ENCODE peak calls at places on chromosome 2, in six cellular contexts. P is SK-N-SH, L is K562, W is H1, J is HepG2, K is GM12878. S is an unnamed sample.
A peak's percentile ranks its signal among the peaks of the same experiment; 100 is the strongest.

GRCh38 chr2:46988733-46989481 is 73.3 kb upstream of the MCFD2 start:
- DNase-seq in P (peak; percentile 74), L (no peak), W (no peak), J (peak; percentile 88), K (no peak), S (no peak)

GRCh38 chr2:182824759-182825143 is 41.7 kb downstream of the FRZB start:
- DNase-seq in P (no peak), L (no peak), W (no peak), J (no peak), K (no peak), S (no peak)

GRCh38 chr2:25259744-25260124 is 82.0 kb downstream of the DNMT3A start:
- DNase-seq in P (no peak), L (no peak), W (peak; percentile 93), J (no peak), K (no peak), S (no peak)

GRCh38 chr2:57614988-57615387 is 431.6 kb upstream of the VRK2 start:
- DNase-seq in P (no peak), L (no peak), W (no peak), J (no peak), K (no peak), S (no peak)

GRCh38 chr2:220394433-220394832 is 767.0 kb downstream of the SLC4A3 start:
- DNase-seq in P (no peak), L (no peak), W (no peak), J (no peak), K (no peak), S (no peak)

GRCh38 chr2:120586507-120587283 is 149.0 kb upstream of the GLI2 start:
- DNase-seq in P (no peak), L (no peak), W (no peak), J (no peak), K (no peak), S (no peak)

GRCh38 chr2:8529706-8530277 is 152.1 kb upstream of the ID2 start:
- DNase-seq in P (no peak), L (no peak), W (no peak), J (no peak), K (no peak), S (no peak)

GRCh38 chr2:135633582-135633981 is 102.3 kb downstream of the R3HDM1 start:
- DNase-seq in P (no peak), L (no peak), W (no peak), J (no peak), K (no peak), S (no peak)

GRCh38 chr2:61885896-61886603 is 2.4 kb downstream of the CCT4 start:
- DNase-seq in P (no peak), L (no peak), W (no peak), J (no peak), K (no peak), S (no peak)

GRCh38 chr2:40218679-40219078 is 233.2 kb downstream of the SLC8A1 start:
- DNase-seq in P (no peak), L (no peak), W (no peak), J (no peak), K (no peak), S (no peak)

GRCh38 chr2:95260028-95261023 is 13.9 kb upstream of the PROM2 start:
- DNase-seq in P (peak; percentile 2), L (no peak), W (no peak), J (no peak), K (no peak), S (no peak)

GRCh38 chr2:225401001-225401400 is 1.5 kb downstream of the NYAP2 start:
- DNase-seq in P (no peak), L (no peak), W (no peak), J (no peak), K (no peak), S (no peak)

GRCh38 chr2:176383100-176383499 is 113.9 kb downstream of the MTX2 start:
- DNase-seq in P (peak; percentile 20), L (no peak), W (no peak), J (no peak), K (no peak), S (no peak)

GRCh38 chr2:75608684-75609333 is 37.8 kb upstream of the MRPL19 start:
- DNase-seq in P (peak; percentile 80), L (peak; percentile 80), W (peak; percentile 66), J (peak; percentile 79), K (no peak), S (peak; percentile 54)

GRCh38 chr2:25043241-25043867 is 1.5 kb downstream of the EFR3B start:
- DNase-seq in P (peak; percentile 48), L (no peak), W (no peak), J (no peak), K (no peak), S (no peak)

GRCh38 chr2:55992465-55992864 is 68.9 kb upstream of the EFEMP1 start:
- DNase-seq in P (no peak), L (no peak), W (no peak), J (peak; percentile 35), K (no peak), S (peak; percentile 2)

GRCh38 chr2:234252766-234253165 is 202.3 kb downstream of the SPP2 start:
- DNase-seq in P (no peak), L (no peak), W (no peak), J (no peak), K (no peak), S (no peak)

GRCh38 chr2:151120016-151120415 is 141.6 kb downstream of the RBM43 start:
- DNase-seq in P (no peak), L (no peak), W (no peak), J (no peak), K (no peak), S (no peak)

GRCh38 chr2:86064006-86064405 is 41.7 kb downstream of the POLR1A start:
- DNase-seq in P (no peak), L (no peak), W (no peak), J (no peak), K (no peak), S (no peak)

GRCh38 chr2:177724398-177725287 is 332.1 kb downstream of the AGPS start:
- DNase-seq in P (peak; percentile 60), L (peak; percentile 76), W (peak; percentile 13), J (peak; percentile 47), K (no peak), S (peak; percentile 49)

GRCh38 chr2:54724560-54725342 is 1.3 kb downstream of the EML6 start:
- DNase-seq in P (peak; percentile 81), L (peak; percentile 22), W (no peak), J (no peak), K (no peak), S (no peak)

GRCh38 chr2:176085120-176085788 is 1.5 kb upstream of the EVX2 start:
- DNase-seq in P (peak; percentile 42), L (no peak), W (no peak), J (no peak), K (no peak), S (no peak)

GRCh38 chr2:230583593-230583992 is 129.0 kb upstream of the CAB39 start:
- DNase-seq in P (no peak), L (no peak), W (no peak), J (no peak), K (no peak), S (no peak)

GRCh38 chr2:175244697-175245096 is 63.2 kb upstream of the ATP5MC3 start:
- DNase-seq in P (no peak), L (no peak), W (no peak), J (no peak), K (no peak), S (no peak)

GRCh38 chr2:23385351-23385747 is 370 bp downstream of the KLHL29 start:
- DNase-seq in P (no peak), L (no peak), W (no peak), J (no peak), K (no peak), S (no peak)
- TF ChIP-seq JUND in P (no peak), L (no peak), W (no peak), J (no peak), K (no peak), S (no peak)

GRCh38 chr2:200077210-200077650 is 121.8 kb downstream of the MAIP1 start:
- DNase-seq in P (no peak), L (no peak), W (no peak), J (peak; percentile 92), K (no peak), S (peak; percentile 9)

GRCh38 chr2:200081221-200081620 is 125.8 kb downstream of the MAIP1 start:
- DNase-seq in P (no peak), L (no peak), W (no peak), J (no peak), K (no peak), S (no peak)

GRCh38 chr2:200079356-200079755 is 124.0 kb downstream of the MAIP1 start:
- DNase-seq in P (no peak), L (no peak), W (no peak), J (no peak), K (no peak), S (no peak)

DNA sequence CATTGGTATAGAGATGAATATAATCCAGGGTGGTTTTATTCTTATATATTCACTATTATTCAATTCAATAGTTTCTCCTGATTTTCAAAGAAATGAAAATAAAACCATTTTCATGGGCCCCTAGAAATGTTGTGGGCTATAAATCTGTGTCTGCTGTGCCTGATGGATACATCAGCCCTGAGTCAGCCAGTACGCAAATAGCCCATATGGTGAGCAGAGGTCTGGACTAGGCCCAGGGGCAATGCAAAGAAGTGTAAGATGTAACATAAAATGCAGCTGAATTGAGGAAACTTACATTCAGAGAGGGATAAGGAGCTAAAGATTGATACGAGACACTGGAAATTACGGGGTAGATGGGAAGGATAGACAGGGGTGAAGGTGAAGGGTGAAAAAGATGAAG is 122.5 kb downstream of the MAIP1 start:
- DNase-seq in P (peak; percentile 51), L (no peak), W (no peak), J (no peak), K (no peak), S (no peak)
- TF ChIP-seq JUND in P (no peak), L (no peak), W (no peak), J (no peak), K (no peak), S (no peak)

GRCh38 chr2:14535156-14535555 is 97.4 kb upstream of the LRATD1 start:
- DNase-seq in P (no peak), L (no peak), W (no peak), J (no peak), K (no peak), S (peak; percentile 8)
- TF ChIP-seq JUND in P (no peak), L (no peak), W (no peak), J (no peak), K (no peak), S (no peak)

GRCh38 chr2:21291281-21291825 is 167.6 kb downstream of the TDRD15 start:
- DNase-seq in P (no peak), L (no peak), W (no peak), J (no peak), K (no peak), S (no peak)

GRCh38 chr2:21294446-21294845 is 170.7 kb downstream of the TDRD15 start:
- DNase-seq in P (no peak), L (no peak), W (no peak), J (no peak), K (no peak), S (no peak)

GRCh38 chr2:21288299-21288698 is 164.5 kb downstream of the TDRD15 start:
- DNase-seq in P (no peak), L (no peak), W (no peak), J (no peak), K (no peak), S (no peak)

GRCh38 chr2:21288732-21289506 is 165.2 kb downstream of the TDRD15 start:
- DNase-seq in P (no peak), L (no peak), W (no peak), J (no peak), K (no peak), S (no peak)

DNA sequence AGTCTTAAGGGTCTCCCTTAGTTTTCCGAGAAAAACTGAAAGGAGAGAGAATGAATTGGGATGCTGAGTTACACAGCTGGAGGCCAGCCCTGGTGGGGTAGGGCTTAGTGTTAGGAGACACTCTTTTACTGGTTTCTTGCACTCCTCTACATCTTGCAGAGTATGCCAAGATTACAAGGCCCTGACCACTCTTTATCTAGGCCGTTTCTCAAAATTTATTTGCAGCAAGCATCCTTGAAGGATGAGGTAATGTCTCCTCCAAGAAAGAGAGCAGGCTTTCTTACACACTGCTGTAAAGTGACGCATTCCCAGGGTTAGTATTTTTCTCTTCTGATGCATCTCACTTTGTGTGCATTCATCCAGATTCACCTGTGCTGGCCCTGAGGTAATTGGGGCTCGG is 166.2 kb downstream of the TDRD15 start:
- DNase-seq in P (no peak), L (no peak), W (no peak), J (no peak), K (no peak), S (no peak)
- TF ChIP-seq JUND in P (no peak), L (no peak), W (no peak), J (no peak), K (no peak), S (no peak)